ENCODE peak calls at places on chromosome 22, in six cellular contexts. One of them, this sample, is unnamed.

GRCh38 chr22:30843245-30843644 is 125.3 kb downstream of the MORC2 start:
- DNase-seq in activated T-cell treated with anti-CD3 and anti-CD28 coated beads for 1 hour: no peak
- DNase-seq in HCEC 1CT: no peak
- DNase-seq in GM23248: no peak
- DNase-seq in HuH-7.5: no peak
- DNase-seq in NB4: no peak
- DNase-seq in this sample: no peak

GRCh38 chr22:27397948-27398330 is 403.6 kb downstream of the MN1 start:
- DNase-seq in HCEC 1CT: no peak
- DNase-seq in GM23248: peak
- DNase-seq in HuH-7.5: no peak
- DNase-seq in NB4: no peak
- DNase-seq in activated T-cell treated with anti-CD3 and anti-CD28 coated beads for 1 hour: no peak
- DNase-seq in this sample: no peak

GRCh38 chr22:39905686-39906085 is 4.8 kb downstream of the GRAP2 start:
- DNase-seq in GM23248: no peak
- DNase-seq in HCEC 1CT: no peak
- DNase-seq in NB4: no peak
- DNase-seq in activated T-cell treated with anti-CD3 and anti-CD28 coated beads for 1 hour: no peak
- DNase-seq in HuH-7.5: no peak
- DNase-seq in this sample: no peak

GRCh38 chr22:37827056-37827455 is 3.9 kb downstream of the GALR3 start:
- DNase-seq in activated T-cell treated with anti-CD3 and anti-CD28 coated beads for 1 hour: no peak
- DNase-seq in GM23248: no peak
- DNase-seq in NB4: no peak
- DNase-seq in HCEC 1CT: no peak
- DNase-seq in HuH-7.5: no peak
- DNase-seq in this sample: no peak

GRCh38 chr22:37340331-37341262 is 58.3 kb downstream of the CYTH4 start:
- DNase-seq in HCEC 1CT: no peak
- DNase-seq in activated T-cell treated with anti-CD3 and anti-CD28 coated beads for 1 hour: no peak
- DNase-seq in GM23248: no peak
- DNase-seq in HuH-7.5: no peak
- DNase-seq in NB4: no peak
- DNase-seq in this sample: no peak

GRCh38 chr22:24440718-24441405 is 13.5 kb downstream of the ADORA2A start:
- DNase-seq in activated T-cell treated with anti-CD3 and anti-CD28 coated beads for 1 hour: no peak
- DNase-seq in HCEC 1CT: no peak
- DNase-seq in GM23248: no peak
- DNase-seq in HuH-7.5: peak
- DNase-seq in NB4: no peak
- DNase-seq in this sample: no peak

GRCh38 chr22:19430890-19431541 is 517 bp downstream of the HIRA start:
- DNase-seq in activated T-cell treated with anti-CD3 and anti-CD28 coated beads for 1 hour: no peak
- DNase-seq in GM23248: peak
- DNase-seq in NB4: peak
- DNase-seq in HuH-7.5: peak
- DNase-seq in HCEC 1CT: no peak
- DNase-seq in this sample: no peak

GRCh38 chr22:35521358-35522264 is 19.0 kb upstream of the RASD2 start:
- DNase-seq in HuH-7.5: no peak
- DNase-seq in HCEC 1CT: no peak
- DNase-seq in GM23248: no peak
- DNase-seq in activated T-cell treated with anti-CD3 and anti-CD28 coated beads for 1 hour: no peak
- DNase-seq in NB4: no peak
- DNase-seq in this sample: no peak

GRCh38 chr22:17929909-17930308 is 94.5 kb downstream of the MICAL3 start:
- DNase-seq in GM23248: no peak
- DNase-seq in HuH-7.5: no peak
- DNase-seq in NB4: no peak
- DNase-seq in activated T-cell treated with anti-CD3 and anti-CD28 coated beads for 1 hour: no peak
- DNase-seq in HCEC 1CT: no peak
- DNase-seq in this sample: no peak

GRCh38 chr22:45640291-45640940 is 31.2 kb upstream of the ATXN10 start:
- DNase-seq in GM23248: no peak
- DNase-seq in HuH-7.5: no peak
- DNase-seq in activated T-cell treated with anti-CD3 and anti-CD28 coated beads for 1 hour: no peak
- DNase-seq in HCEC 1CT: no peak
- DNase-seq in NB4: peak
- DNase-seq in this sample: no peak

GRCh38 chr22:29780781-29781676 is 13.9 kb downstream of the UQCR10 start:
- DNase-seq in NB4: no peak
- DNase-seq in activated T-cell treated with anti-CD3 and anti-CD28 coated beads for 1 hour: no peak
- DNase-seq in HuH-7.5: no peak
- DNase-seq in HCEC 1CT: peak
- DNase-seq in GM23248: peak
- DNase-seq in this sample: no peak

GRCh38 chr22:17492247-17492646 is 71.1 kb upstream of the SLC25A18 start:
- DNase-seq in HuH-7.5: no peak
- DNase-seq in HCEC 1CT: no peak
- DNase-seq in NB4: no peak
- DNase-seq in activated T-cell treated with anti-CD3 and anti-CD28 coated beads for 1 hour: no peak
- DNase-seq in GM23248: no peak
- DNase-seq in this sample: no peak

GRCh38 chr22:41915035-41915782 is at the start of gene SHISA8:
- DNase-seq in GM23248: peak
- DNase-seq in NB4: peak
- DNase-seq in activated T-cell treated with anti-CD3 and anti-CD28 coated beads for 1 hour: peak
- DNase-seq in HuH-7.5: no peak
- DNase-seq in HCEC 1CT: no peak
- DNase-seq in this sample: no peak

GRCh38 chr22:44046485-44047141 is 22.5 kb downstream of the PARVB start:
- DNase-seq in GM23248: no peak
- DNase-seq in HuH-7.5: no peak
- DNase-seq in activated T-cell treated with anti-CD3 and anti-CD28 coated beads for 1 hour: no peak
- DNase-seq in HCEC 1CT: no peak
- DNase-seq in NB4: no peak
- DNase-seq in this sample: no peak

GRCh38 chr22:20579273-20580120 is 72.1 kb downstream of the MED15 start:
- DNase-seq in activated T-cell treated with anti-CD3 and anti-CD28 coated beads for 1 hour: no peak
- DNase-seq in HCEC 1CT: no peak
- DNase-seq in GM23248: no peak
- DNase-seq in HuH-7.5: no peak
- DNase-seq in NB4: no peak
- DNase-seq in this sample: no peak

GRCh38 chr22:27531782-27532530 is 269.6 kb downstream of the MN1 start:
- DNase-seq in activated T-cell treated with anti-CD3 and anti-CD28 coated beads for 1 hour: no peak
- DNase-seq in HCEC 1CT: peak
- DNase-seq in HuH-7.5: no peak
- DNase-seq in GM23248: peak
- DNase-seq in NB4: no peak
- DNase-seq in this sample: no peak

GRCh38 chr22:17213976-17214375 is 5.3 kb downstream of the ADA2 start:
- DNase-seq in GM23248: peak
- DNase-seq in HuH-7.5: peak
- DNase-seq in HCEC 1CT: no peak
- DNase-seq in activated T-cell treated with anti-CD3 and anti-CD28 coated beads for 1 hour: peak
- DNase-seq in NB4: peak
- DNase-seq in this sample: no peak

GRCh38 chr22:26756675-26757293 is 99.4 kb downstream of the MIAT start:
- DNase-seq in activated T-cell treated with anti-CD3 and anti-CD28 coated beads for 1 hour: peak
- DNase-seq in HuH-7.5: no peak
- DNase-seq in NB4: peak
- DNase-seq in HCEC 1CT: peak
- DNase-seq in GM23248: peak
- DNase-seq in this sample: no peak

GRCh38 chr22:32142600-32142999 is 16.5 kb downstream of the C22orf42 start:
- DNase-seq in HCEC 1CT: no peak
- DNase-seq in GM23248: no peak
- DNase-seq in HuH-7.5: no peak
- DNase-seq in NB4: no peak
- DNase-seq in activated T-cell treated with anti-CD3 and anti-CD28 coated beads for 1 hour: no peak
- DNase-seq in this sample: no peak

GRCh38 chr22:23178512-23179254 is 1.6 kb upstream of the BCR start:
- DNase-seq in NB4: peak
- DNase-seq in HuH-7.5: peak
- DNase-seq in activated T-cell treated with anti-CD3 and anti-CD28 coated beads for 1 hour: peak
- DNase-seq in HCEC 1CT: peak
- DNase-seq in GM23248: peak
- DNase-seq in this sample: peak

GRCh38 chr22:22021160-22021750 is 38.7 kb upstream of the TOP3B start:
- DNase-seq in GM23248: peak
- DNase-seq in activated T-cell treated with anti-CD3 and anti-CD28 coated beads for 1 hour: no peak
- DNase-seq in HCEC 1CT: no peak
- DNase-seq in HuH-7.5: no peak
- DNase-seq in NB4: no peak
- DNase-seq in this sample: no peak

GRCh38 chr22:47083379-47083986 is 321.0 kb downstream of the TBC1D22A start:
- DNase-seq in NB4: no peak
- DNase-seq in GM23248: no peak
- DNase-seq in HuH-7.5: no peak
- DNase-seq in activated T-cell treated with anti-CD3 and anti-CD28 coated beads for 1 hour: no peak
- DNase-seq in HCEC 1CT: no peak
- DNase-seq in this sample: no peak

GRCh38 chr22:19719055-19719482 is 4.3 kb upstream of the GP1BB start:
- DNase-seq in NB4: peak
- DNase-seq in HCEC 1CT: no peak
- DNase-seq in GM23248: no peak
- DNase-seq in HuH-7.5: no peak
- DNase-seq in activated T-cell treated with anti-CD3 and anti-CD28 coated beads for 1 hour: no peak
- DNase-seq in this sample: no peak

GRCh38 chr22:48445113-48445827 is 1382.4 kb downstream of the BRD1 start:
- DNase-seq in HCEC 1CT: no peak
- DNase-seq in GM23248: peak
- DNase-seq in activated T-cell treated with anti-CD3 and anti-CD28 coated beads for 1 hour: no peak
- DNase-seq in NB4: no peak
- DNase-seq in HuH-7.5: no peak
- DNase-seq in this sample: no peak

GRCh38 chr22:21726650-21727049 is 8.9 kb downstream of the YPEL1 start:
- DNase-seq in GM23248: no peak
- DNase-seq in NB4: peak
- DNase-seq in activated T-cell treated with anti-CD3 and anti-CD28 coated beads for 1 hour: no peak
- DNase-seq in HuH-7.5: peak
- DNase-seq in HCEC 1CT: peak
- DNase-seq in this sample: no peak

GRCh38 chr22:20023214-20023613 is 2.3 kb downstream of the TANGO2 start:
- DNase-seq in GM23248: no peak
- DNase-seq in activated T-cell treated with anti-CD3 and anti-CD28 coated beads for 1 hour: no peak
- DNase-seq in NB4: no peak
- DNase-seq in HuH-7.5: no peak
- DNase-seq in HCEC 1CT: no peak
- DNase-seq in this sample: peak

GRCh38 chr22:44151661-44152060 is 29.1 kb upstream of the PARVG start:
- DNase-seq in NB4: no peak
- DNase-seq in HCEC 1CT: peak
- DNase-seq in GM23248: peak
- DNase-seq in activated T-cell treated with anti-CD3 and anti-CD28 coated beads for 1 hour: no peak
- DNase-seq in HuH-7.5: no peak
- DNase-seq in this sample: no peak

GRCh38 chr22:50294319-50294656 is 13.2 kb downstream of the PLXNB2 start:
- DNase-seq in GM23248: peak
- DNase-seq in activated T-cell treated with anti-CD3 and anti-CD28 coated beads for 1 hour: no peak
- DNase-seq in HuH-7.5: no peak
- DNase-seq in NB4: no peak
- DNase-seq in HCEC 1CT: no peak
- DNase-seq in this sample: no peak

GRCh38 chr22:46147471-46148267 is 2.7 kb upstream of the PPARA start:
- DNase-seq in GM23248: no peak
- DNase-seq in HCEC 1CT: no peak
- DNase-seq in NB4: no peak
- DNase-seq in activated T-cell treated with anti-CD3 and anti-CD28 coated beads for 1 hour: no peak
- DNase-seq in HuH-7.5: no peak
- DNase-seq in this sample: no peak

GRCh38 chr22:32623943-32624342 is 149.3 kb downstream of the FBXO7 start:
- DNase-seq in HuH-7.5: no peak
- DNase-seq in HCEC 1CT: no peak
- DNase-seq in GM23248: peak
- DNase-seq in activated T-cell treated with anti-CD3 and anti-CD28 coated beads for 1 hour: no peak
- DNase-seq in NB4: no peak
- DNase-seq in this sample: no peak

GRCh38 chr22:32606181-32606580 is 131.6 kb downstream of the FBXO7 start:
- DNase-seq in HCEC 1CT: no peak
- DNase-seq in GM23248: no peak
- DNase-seq in NB4: no peak
- DNase-seq in activated T-cell treated with anti-CD3 and anti-CD28 coated beads for 1 hour: no peak
- DNase-seq in HuH-7.5: no peak
- DNase-seq in this sample: no peak

GRCh38 chr22:42692239-42693054 is 28.2 kb downstream of the A4GALT start:
- DNase-seq in HuH-7.5: no peak
- DNase-seq in GM23248: no peak
- DNase-seq in activated T-cell treated with anti-CD3 and anti-CD28 coated beads for 1 hour: no peak
- DNase-seq in NB4: peak
- DNase-seq in HCEC 1CT: no peak
- DNase-seq in this sample: no peak

GRCh38 chr22:28759861-28760560 is 12.5 kb upstream of the CCDC117 start:
- DNase-seq in activated T-cell treated with anti-CD3 and anti-CD28 coated beads for 1 hour: no peak
- DNase-seq in HuH-7.5: no peak
- DNase-seq in NB4: no peak
- DNase-seq in GM23248: no peak
- DNase-seq in HCEC 1CT: no peak
- DNase-seq in this sample: no peak

GRCh38 chr22:26549902-26550497 is 37.7 kb upstream of the TFIP11 start:
- DNase-seq in NB4: no peak
- DNase-seq in activated T-cell treated with anti-CD3 and anti-CD28 coated beads for 1 hour: no peak
- DNase-seq in HCEC 1CT: no peak
- DNase-seq in GM23248: no peak
- DNase-seq in HuH-7.5: no peak
- DNase-seq in this sample: no peak

GRCh38 chr22:40325315-40325714 is 21.0 kb upstream of the ADSL start:
- DNase-seq in GM23248: no peak
- DNase-seq in HCEC 1CT: no peak
- DNase-seq in HuH-7.5: no peak
- DNase-seq in activated T-cell treated with anti-CD3 and anti-CD28 coated beads for 1 hour: peak
- DNase-seq in NB4: no peak
- DNase-seq in this sample: no peak

GRCh38 chr22:38137876-38138687 is 27.6 kb upstream of the BAIAP2L2 start:
- DNase-seq in activated T-cell treated with anti-CD3 and anti-CD28 coated beads for 1 hour: no peak
- DNase-seq in GM23248: no peak
- DNase-seq in NB4: no peak
- DNase-seq in HCEC 1CT: no peak
- DNase-seq in HuH-7.5: no peak
- DNase-seq in this sample: no peak

GRCh38 chr22:19802001-19802880 is 41.7 kb downstream of the TBX1 start:
- DNase-seq in NB4: no peak
- DNase-seq in activated T-cell treated with anti-CD3 and anti-CD28 coated beads for 1 hour: no peak
- DNase-seq in HuH-7.5: no peak
- DNase-seq in GM23248: no peak
- DNase-seq in HCEC 1CT: no peak
- DNase-seq in this sample: no peak